ENCODE peak calls at places on chromosomes 2 and 18, in nine cellular contexts. One of them, this sample, is unnamed.

GRCh38 chr18:79203017-79203605 is 133.9 kb downstream of the ATP9B start:
- DNase-seq in lower leg skin: no peak
- DNase-seq in upper lobe of right lung: no peak
- DNase-seq in OCI-LY7: no peak
- DNase-seq in small intestine: no peak
- DNase-seq in SK-N-SH: no peak
- DNase-seq in mesendoderm: no peak
- DNase-seq in foreskin fibroblast: peak
- DNase-seq in uterus: no peak
- DNase-seq in this sample: no peak

GRCh38 chr2:157107877-157108276 is 149.6 kb upstream of the GALNT5 start:
- DNase-seq in mesendoderm: peak
- DNase-seq in upper lobe of right lung: no peak
- DNase-seq in small intestine: peak
- DNase-seq in foreskin fibroblast: peak
- DNase-seq in lower leg skin: no peak
- DNase-seq in uterus: no peak
- DNase-seq in OCI-LY7: no peak
- DNase-seq in SK-N-SH: no peak
- DNase-seq in this sample: peak

GRCh38 chr2:17752892-17753802 is 463 bp downstream of the SMC6 start:
- DNase-seq in foreskin fibroblast: peak
- DNase-seq in lower leg skin: peak
- DNase-seq in small intestine: peak
- DNase-seq in OCI-LY7: peak
- DNase-seq in uterus: no peak
- DNase-seq in upper lobe of right lung: peak
- DNase-seq in mesendoderm: peak
- DNase-seq in SK-N-SH: peak
- DNase-seq in this sample: no peak

GRCh38 chr2:231674587-231675334 is 33.6 kb upstream of the PTMA start:
- DNase-seq in uterus: peak
- DNase-seq in foreskin fibroblast: peak
- DNase-seq in mesendoderm: peak
- DNase-seq in SK-N-SH: peak
- DNase-seq in lower leg skin: peak
- DNase-seq in OCI-LY7: peak
- DNase-seq in upper lobe of right lung: peak
- DNase-seq in small intestine: peak
- DNase-seq in this sample: peak

GRCh38 chr18:22405142-22405541 is 12.6 kb downstream of the CTAGE1 start:
- DNase-seq in small intestine: no peak
- DNase-seq in OCI-LY7: no peak
- DNase-seq in lower leg skin: no peak
- DNase-seq in upper lobe of right lung: no peak
- DNase-seq in SK-N-SH: no peak
- DNase-seq in foreskin fibroblast: no peak
- DNase-seq in uterus: no peak
- DNase-seq in mesendoderm: no peak
- DNase-seq in this sample: no peak

GRCh38 chr18:23578891-23579653 is 7.2 kb downstream of the NPC1 start:
- DNase-seq in foreskin fibroblast: peak
- DNase-seq in SK-N-SH: no peak
- DNase-seq in mesendoderm: no peak
- DNase-seq in small intestine: no peak
- DNase-seq in lower leg skin: no peak
- DNase-seq in OCI-LY7: no peak
- DNase-seq in upper lobe of right lung: no peak
- DNase-seq in uterus: no peak
- DNase-seq in this sample: no peak

GRCh38 chr2:140600116-140600515 is 1530.7 kb downstream of the LRP1B start:
- DNase-seq in lower leg skin: no peak
- DNase-seq in upper lobe of right lung: no peak
- DNase-seq in small intestine: no peak
- DNase-seq in mesendoderm: peak
- DNase-seq in SK-N-SH: no peak
- DNase-seq in uterus: no peak
- DNase-seq in OCI-LY7: no peak
- DNase-seq in foreskin fibroblast: peak
- DNase-seq in this sample: no peak

GRCh38 chr18:5546660-5547059 is 2.9 kb upstream of the EPB41L3 start:
- DNase-seq in foreskin fibroblast: peak
- DNase-seq in uterus: no peak
- DNase-seq in SK-N-SH: peak
- DNase-seq in OCI-LY7: no peak
- DNase-seq in mesendoderm: peak
- DNase-seq in lower leg skin: peak
- DNase-seq in upper lobe of right lung: no peak
- DNase-seq in small intestine: no peak
- DNase-seq in this sample: no peak

GRCh38 chr2:227748079-227748478 is 2.4 kb downstream of the SCYGR8 start:
- DNase-seq in SK-N-SH: no peak
- DNase-seq in mesendoderm: peak
- DNase-seq in OCI-LY7: no peak
- DNase-seq in foreskin fibroblast: no peak
- DNase-seq in small intestine: no peak
- DNase-seq in lower leg skin: no peak
- DNase-seq in upper lobe of right lung: no peak
- DNase-seq in uterus: no peak
- DNase-seq in this sample: peak

GRCh38 chr2:216312441-216312840 is 59.8 kb downstream of the MARCHF4 start:
- DNase-seq in upper lobe of right lung: no peak
- DNase-seq in small intestine: no peak
- DNase-seq in SK-N-SH: no peak
- DNase-seq in foreskin fibroblast: no peak
- DNase-seq in lower leg skin: no peak
- DNase-seq in uterus: no peak
- DNase-seq in mesendoderm: no peak
- DNase-seq in OCI-LY7: no peak
- DNase-seq in this sample: no peak

GRCh38 chr2:78065366-78065765 is 543.2 kb upstream of the LRRTM4 start:
- DNase-seq in SK-N-SH: peak
- DNase-seq in lower leg skin: no peak
- DNase-seq in small intestine: no peak
- DNase-seq in mesendoderm: peak
- DNase-seq in uterus: no peak
- DNase-seq in upper lobe of right lung: no peak
- DNase-seq in OCI-LY7: no peak
- DNase-seq in foreskin fibroblast: no peak
- DNase-seq in this sample: no peak

GRCh38 chr2:94993176-94994062 is 32.1 kb upstream of the MAL start:
- DNase-seq in foreskin fibroblast: no peak
- DNase-seq in mesendoderm: no peak
- DNase-seq in OCI-LY7: no peak
- DNase-seq in upper lobe of right lung: no peak
- DNase-seq in uterus: no peak
- DNase-seq in small intestine: no peak
- DNase-seq in lower leg skin: no peak
- DNase-seq in SK-N-SH: no peak
- DNase-seq in this sample: no peak

GRCh38 chr2:113240915-113241911 is 37.5 kb downstream of the PAX8 start:
- DNase-seq in mesendoderm: peak
- DNase-seq in OCI-LY7: no peak
- DNase-seq in uterus: peak
- DNase-seq in lower leg skin: peak
- DNase-seq in upper lobe of right lung: peak
- DNase-seq in foreskin fibroblast: peak
- DNase-seq in small intestine: peak
- DNase-seq in SK-N-SH: peak
- DNase-seq in this sample: no peak

GRCh38 chr18:3624818-3625716 is 175.1 kb downstream of the TGIF1 start:
- DNase-seq in SK-N-SH: no peak
- DNase-seq in small intestine: peak
- DNase-seq in mesendoderm: peak
- DNase-seq in upper lobe of right lung: no peak
- DNase-seq in uterus: no peak
- DNase-seq in foreskin fibroblast: peak
- DNase-seq in lower leg skin: no peak
- DNase-seq in OCI-LY7: no peak
- DNase-seq in this sample: no peak

GRCh38 chr18:3624546-3624817 is 174.5 kb downstream of the TGIF1 start:
- DNase-seq in uterus: no peak
- DNase-seq in upper lobe of right lung: no peak
- DNase-seq in SK-N-SH: no peak
- DNase-seq in lower leg skin: no peak
- DNase-seq in foreskin fibroblast: no peak
- DNase-seq in mesendoderm: no peak
- DNase-seq in small intestine: no peak
- DNase-seq in OCI-LY7: no peak
- DNase-seq in this sample: no peak

GRCh38 chr18:3625717-3626091 is 175.7 kb downstream of the TGIF1 start:
- DNase-seq in SK-N-SH: no peak
- DNase-seq in upper lobe of right lung: no peak
- DNase-seq in OCI-LY7: no peak
- DNase-seq in uterus: no peak
- DNase-seq in mesendoderm: no peak
- DNase-seq in foreskin fibroblast: no peak
- DNase-seq in lower leg skin: no peak
- DNase-seq in small intestine: no peak
- DNase-seq in this sample: no peak

GRCh38 chr18:3626927-3627240 is 176.9 kb downstream of the TGIF1 start:
- DNase-seq in small intestine: peak
- DNase-seq in uterus: no peak
- DNase-seq in upper lobe of right lung: no peak
- DNase-seq in OCI-LY7: no peak
- DNase-seq in mesendoderm: no peak
- DNase-seq in SK-N-SH: no peak
- DNase-seq in foreskin fibroblast: no peak
- DNase-seq in lower leg skin: no peak
- DNase-seq in this sample: no peak

DNA sequence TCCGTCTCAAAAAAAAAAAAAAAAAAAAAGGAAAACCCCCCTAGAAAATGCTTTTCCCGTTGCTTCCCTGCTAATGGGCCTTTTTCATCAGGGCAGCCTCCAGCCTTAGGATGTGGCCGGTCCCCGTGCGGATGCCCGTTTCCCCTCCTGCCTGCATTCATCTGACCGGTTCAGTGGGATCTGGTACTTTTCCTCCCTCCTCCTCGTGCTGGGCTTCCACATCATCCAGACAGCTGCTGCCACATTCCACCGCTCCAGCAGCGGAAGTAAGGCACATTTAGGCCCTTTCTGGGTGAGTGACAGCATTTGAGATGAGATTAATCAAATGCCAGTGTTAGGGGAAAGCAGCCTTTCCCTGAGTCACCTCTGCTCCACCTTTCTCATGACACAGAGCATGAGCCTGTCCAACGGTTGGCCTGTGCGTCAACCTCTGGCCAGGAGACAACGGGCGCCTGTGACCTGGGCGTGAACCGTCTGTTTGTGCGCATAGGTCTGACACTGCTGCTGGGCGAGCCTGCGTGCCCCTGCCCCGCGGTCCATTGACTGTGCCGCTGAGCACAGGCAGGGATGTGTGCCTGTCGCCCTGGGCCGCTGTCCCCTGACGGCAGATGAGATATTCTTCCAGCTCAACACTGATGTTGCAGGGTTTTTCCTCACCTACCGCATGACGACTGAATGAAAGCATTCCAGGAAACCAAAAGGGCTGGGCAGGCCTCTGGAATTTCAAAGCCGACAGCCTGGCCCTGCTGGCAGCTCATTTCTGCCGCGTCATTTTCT is 174.0 kb downstream of the TGIF1 start:
- DNase-seq in lower leg skin: peak
- DNase-seq in foreskin fibroblast: peak
- DNase-seq in mesendoderm: peak
- DNase-seq in uterus: peak
- DNase-seq in small intestine: peak
- DNase-seq in SK-N-SH: peak
- DNase-seq in OCI-LY7: no peak
- DNase-seq in upper lobe of right lung: peak
- DNase-seq in this sample: no peak
- H3K4me3 ChIP-seq in lower leg skin: no peak
- H3K4me3 ChIP-seq in foreskin fibroblast: peak
- H3K4me3 ChIP-seq in mesendoderm: no peak
- H3K4me3 ChIP-seq in uterus: no peak
- H3K4me3 ChIP-seq in small intestine: no peak
- H3K4me3 ChIP-seq in SK-N-SH: peak
- H3K4me3 ChIP-seq in OCI-LY7: no peak
- H3K4me3 ChIP-seq in upper lobe of right lung: no peak
- H3K4me3 ChIP-seq in this sample: no peak

GRCh38 chr2:80303006-80303741 is 1.4 kb downstream of the LRRTM1 start:
- DNase-seq in lower leg skin: no peak
- DNase-seq in small intestine: no peak
- DNase-seq in SK-N-SH: peak
- DNase-seq in uterus: no peak
- DNase-seq in OCI-LY7: no peak
- DNase-seq in foreskin fibroblast: peak
- DNase-seq in mesendoderm: peak
- DNase-seq in upper lobe of right lung: no peak
- DNase-seq in this sample: no peak
- H3K4me3 ChIP-seq in lower leg skin: no peak
- H3K4me3 ChIP-seq in small intestine: no peak
- H3K4me3 ChIP-seq in SK-N-SH: peak
- H3K4me3 ChIP-seq in uterus: no peak
- H3K4me3 ChIP-seq in OCI-LY7: no peak
- H3K4me3 ChIP-seq in foreskin fibroblast: no peak
- H3K4me3 ChIP-seq in mesendoderm: peak
- H3K4me3 ChIP-seq in upper lobe of right lung: no peak
- H3K4me3 ChIP-seq in this sample: no peak

GRCh38 chr2:70091364-70091763 is 4.1 kb downstream of the PCBP1 start:
- DNase-seq in OCI-LY7: no peak
- DNase-seq in uterus: no peak
- DNase-seq in SK-N-SH: no peak
- DNase-seq in small intestine: no peak
- DNase-seq in foreskin fibroblast: no peak
- DNase-seq in mesendoderm: no peak
- DNase-seq in lower leg skin: no peak
- DNase-seq in upper lobe of right lung: no peak
- DNase-seq in this sample: no peak
- H3K4me3 ChIP-seq in OCI-LY7: no peak
- H3K4me3 ChIP-seq in uterus: no peak
- H3K4me3 ChIP-seq in SK-N-SH: no peak
- H3K4me3 ChIP-seq in small intestine: no peak
- H3K4me3 ChIP-seq in foreskin fibroblast: no peak
- H3K4me3 ChIP-seq in mesendoderm: no peak
- H3K4me3 ChIP-seq in lower leg skin: no peak
- H3K4me3 ChIP-seq in upper lobe of right lung: no peak
- H3K4me3 ChIP-seq in this sample: no peak

DNA sequence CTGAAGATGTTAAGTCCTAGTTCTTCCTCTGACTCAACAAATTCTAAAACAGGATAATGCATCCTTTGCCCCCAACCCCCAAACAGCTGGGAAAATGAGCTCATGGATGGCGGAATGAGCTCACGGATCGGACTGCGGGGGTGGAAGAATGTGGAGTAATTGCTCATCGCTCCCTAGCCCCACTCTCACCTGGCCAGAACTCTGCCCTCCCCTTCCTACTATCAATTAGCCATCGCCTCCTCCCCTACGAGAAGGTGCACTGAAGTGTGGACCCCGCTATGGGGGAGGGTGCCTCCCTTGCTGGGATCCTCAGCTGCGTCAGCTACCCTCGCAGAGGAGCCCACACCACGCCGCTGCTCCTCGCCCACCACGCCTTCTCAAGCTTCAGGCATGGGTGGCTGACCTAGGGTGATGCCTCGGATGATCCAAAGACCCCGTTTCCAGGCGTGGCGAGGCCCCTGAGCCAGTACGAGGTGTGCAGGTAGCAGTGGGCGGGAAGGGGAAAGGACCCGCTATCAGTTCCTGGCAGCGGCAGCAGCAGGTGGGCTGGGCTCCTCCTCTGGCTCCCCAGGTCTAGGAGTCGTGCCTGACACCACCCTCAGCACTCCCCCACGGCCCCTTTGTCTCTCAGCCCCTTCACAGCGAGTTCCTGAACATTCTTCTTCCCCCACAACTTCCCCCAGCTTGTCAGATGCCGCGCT is 82.1 kb upstream of the POMC start:
- DNase-seq in lower leg skin: no peak
- DNase-seq in SK-N-SH: peak
- DNase-seq in small intestine: no peak
- DNase-seq in mesendoderm: peak
- DNase-seq in foreskin fibroblast: peak
- DNase-seq in upper lobe of right lung: no peak
- DNase-seq in OCI-LY7: no peak
- DNase-seq in uterus: no peak
- DNase-seq in this sample: no peak
- H3K4me3 ChIP-seq in lower leg skin: no peak
- H3K4me3 ChIP-seq in SK-N-SH: peak
- H3K4me3 ChIP-seq in small intestine: no peak
- H3K4me3 ChIP-seq in mesendoderm: peak
- H3K4me3 ChIP-seq in foreskin fibroblast: no peak
- H3K4me3 ChIP-seq in upper lobe of right lung: no peak
- H3K4me3 ChIP-seq in OCI-LY7: no peak
- H3K4me3 ChIP-seq in uterus: no peak
- H3K4me3 ChIP-seq in this sample: peak